ENCODE peak calls at places on chromosomes 5 and 9, in seven cellular contexts. One of them, this sample, is unnamed.

GRCh38 chr5:68345166-68345565 is 129.6 kb downstream of the PIK3R1 start:
- DNase-seq in GM10248: no peak
- DNase-seq in transverse colon: no peak
- DNase-seq in endothelial cell: no peak
- DNase-seq in IMR-90: peak; percentile 21
- DNase-seq in HFFc6: no peak
- DNase-seq in colonic mucosa: no peak
- DNase-seq in this sample: no peak

GRCh38 chr5:155587458-155587857 is 573.9 kb downstream of the KIF4B start:
- DNase-seq in endothelial cell: no peak
- DNase-seq in colonic mucosa: no peak
- DNase-seq in HFFc6: no peak
- DNase-seq in IMR-90: no peak
- DNase-seq in GM10248: no peak
- DNase-seq in transverse colon: no peak
- DNase-seq in this sample: no peak

GRCh38 chr5:35758151-35758724 is 98.5 kb upstream of the IL7R start:
- DNase-seq in transverse colon: no peak
- DNase-seq in HFFc6: no peak
- DNase-seq in GM10248: no peak
- DNase-seq in colonic mucosa: no peak
- DNase-seq in endothelial cell: no peak
- DNase-seq in IMR-90: no peak
- DNase-seq in this sample: no peak

GRCh38 chr9:976258-976804 is at the start of gene DMRT3:
- DNase-seq in IMR-90: no peak
- DNase-seq in GM10248: no peak
- DNase-seq in colonic mucosa: no peak
- DNase-seq in HFFc6: no peak
- DNase-seq in transverse colon: no peak
- DNase-seq in endothelial cell: peak; percentile 36
- DNase-seq in this sample: peak; percentile 39

GRCh38 chr9:3235497-3235896 is 290.3 kb downstream of the RFX3 start:
- DNase-seq in HFFc6: no peak
- DNase-seq in IMR-90: no peak
- DNase-seq in transverse colon: no peak
- DNase-seq in endothelial cell: no peak
- DNase-seq in GM10248: no peak
- DNase-seq in colonic mucosa: no peak
- DNase-seq in this sample: no peak

GRCh38 chr5:150672237-150672883 is 11.3 kb downstream of the MYOZ3 start:
- DNase-seq in colonic mucosa: peak; percentile 52
- DNase-seq in endothelial cell: peak; percentile 64
- DNase-seq in transverse colon: no peak
- DNase-seq in IMR-90: no peak
- DNase-seq in GM10248: no peak
- DNase-seq in HFFc6: no peak
- DNase-seq in this sample: peak; percentile 56

GRCh38 chr9:715743-716400 is 125.6 kb upstream of the DMRT1 start:
- DNase-seq in IMR-90: peak; percentile 68
- DNase-seq in transverse colon: no peak
- DNase-seq in colonic mucosa: no peak
- DNase-seq in HFFc6: peak; percentile 28
- DNase-seq in endothelial cell: no peak
- DNase-seq in GM10248: no peak
- DNase-seq in this sample: no peak

GRCh38 chr9:113636693-113637092 is 173.2 kb downstream of the RGS3 start:
- DNase-seq in IMR-90: no peak
- DNase-seq in HFFc6: no peak
- DNase-seq in GM10248: no peak
- DNase-seq in transverse colon: no peak
- DNase-seq in colonic mucosa: no peak
- DNase-seq in endothelial cell: no peak
- DNase-seq in this sample: no peak

GRCh38 chr5:158154226-158155005 is 295.5 kb upstream of the CLINT1 start:
- DNase-seq in transverse colon: no peak
- DNase-seq in endothelial cell: no peak
- DNase-seq in IMR-90: peak; percentile 50
- DNase-seq in colonic mucosa: no peak
- DNase-seq in GM10248: no peak
- DNase-seq in HFFc6: no peak
- DNase-seq in this sample: no peak

GRCh38 chr9:70696694-70697335 is 282.4 kb upstream of the KLF9 start:
- DNase-seq in transverse colon: no peak
- DNase-seq in colonic mucosa: no peak
- DNase-seq in endothelial cell: no peak
- DNase-seq in HFFc6: no peak
- DNase-seq in IMR-90: no peak
- DNase-seq in GM10248: no peak
- DNase-seq in this sample: no peak

GRCh38 chr5:173592050-173592669 is 24.3 kb downstream of the BOD1 start:
- DNase-seq in GM10248: no peak
- DNase-seq in colonic mucosa: no peak
- DNase-seq in transverse colon: no peak
- DNase-seq in endothelial cell: peak; percentile 14
- DNase-seq in IMR-90: no peak
- DNase-seq in HFFc6: no peak
- DNase-seq in this sample: no peak

GRCh38 chr9:129174724-129175514 is 3.1 kb downstream of the IER5L start:
- DNase-seq in colonic mucosa: peak; percentile 83
- DNase-seq in endothelial cell: peak; percentile 66
- DNase-seq in HFFc6: peak; percentile 76
- DNase-seq in GM10248: no peak
- DNase-seq in transverse colon: peak; percentile 80
- DNase-seq in IMR-90: peak; percentile 90
- DNase-seq in this sample: peak; percentile 59

GRCh38 chr9:96100385-96100978 is 201.5 kb downstream of the HSD17B3 start:
- DNase-seq in transverse colon: no peak
- DNase-seq in HFFc6: no peak
- DNase-seq in colonic mucosa: no peak
- DNase-seq in endothelial cell: no peak
- DNase-seq in GM10248: no peak
- DNase-seq in IMR-90: no peak
- DNase-seq in this sample: no peak

GRCh38 chr9:111949919-111950318 is 53.3 kb downstream of the UGCG start:
- DNase-seq in GM10248: no peak
- DNase-seq in IMR-90: peak; percentile 55
- DNase-seq in HFFc6: peak; percentile 32
- DNase-seq in colonic mucosa: no peak
- DNase-seq in transverse colon: no peak
- DNase-seq in endothelial cell: no peak
- DNase-seq in this sample: no peak

GRCh38 chr5:125409496-125410351 is 663.3 kb upstream of the ZNF608 start:
- DNase-seq in GM10248: no peak
- DNase-seq in transverse colon: no peak
- DNase-seq in IMR-90: peak; percentile 7
- DNase-seq in HFFc6: peak; percentile 2
- DNase-seq in endothelial cell: no peak
- DNase-seq in colonic mucosa: peak; percentile 20
- DNase-seq in this sample: no peak

GRCh38 chr9:34961574-34962480 is 3.7 kb downstream of the PHF24 start:
- DNase-seq in HFFc6: peak; percentile 18
- DNase-seq in IMR-90: peak; percentile 80
- DNase-seq in colonic mucosa: no peak
- DNase-seq in GM10248: no peak
- DNase-seq in endothelial cell: no peak
- DNase-seq in transverse colon: no peak
- DNase-seq in this sample: no peak

GRCh38 chr9:16709936-16710335 is 160.5 kb downstream of the BNC2 start:
- DNase-seq in transverse colon: no peak
- DNase-seq in IMR-90: no peak
- DNase-seq in colonic mucosa: no peak
- DNase-seq in GM10248: no peak
- DNase-seq in HFFc6: no peak
- DNase-seq in endothelial cell: no peak
- DNase-seq in this sample: no peak

GRCh38 chr9:32430720-32431119 is 46.3 kb downstream of the ACO1 start:
- DNase-seq in GM10248: no peak
- DNase-seq in HFFc6: peak; percentile 62
- DNase-seq in IMR-90: peak; percentile 73
- DNase-seq in colonic mucosa: no peak
- DNase-seq in endothelial cell: no peak
- DNase-seq in transverse colon: no peak
- DNase-seq in this sample: no peak

GRCh38 chr5:78829811-78830499 is 155.2 kb downstream of the ARSB start:
- DNase-seq in colonic mucosa: peak; percentile 30
- DNase-seq in endothelial cell: no peak
- DNase-seq in transverse colon: peak; percentile 13
- DNase-seq in HFFc6: no peak
- DNase-seq in IMR-90: peak; percentile 25
- DNase-seq in GM10248: no peak
- DNase-seq in this sample: no peak

GRCh38 chr5:164967354-164967753 is 1461.9 kb downstream of the MAT2B start:
- DNase-seq in colonic mucosa: no peak
- DNase-seq in HFFc6: no peak
- DNase-seq in GM10248: no peak
- DNase-seq in transverse colon: no peak
- DNase-seq in IMR-90: no peak
- DNase-seq in endothelial cell: no peak
- DNase-seq in this sample: no peak

DNA sequence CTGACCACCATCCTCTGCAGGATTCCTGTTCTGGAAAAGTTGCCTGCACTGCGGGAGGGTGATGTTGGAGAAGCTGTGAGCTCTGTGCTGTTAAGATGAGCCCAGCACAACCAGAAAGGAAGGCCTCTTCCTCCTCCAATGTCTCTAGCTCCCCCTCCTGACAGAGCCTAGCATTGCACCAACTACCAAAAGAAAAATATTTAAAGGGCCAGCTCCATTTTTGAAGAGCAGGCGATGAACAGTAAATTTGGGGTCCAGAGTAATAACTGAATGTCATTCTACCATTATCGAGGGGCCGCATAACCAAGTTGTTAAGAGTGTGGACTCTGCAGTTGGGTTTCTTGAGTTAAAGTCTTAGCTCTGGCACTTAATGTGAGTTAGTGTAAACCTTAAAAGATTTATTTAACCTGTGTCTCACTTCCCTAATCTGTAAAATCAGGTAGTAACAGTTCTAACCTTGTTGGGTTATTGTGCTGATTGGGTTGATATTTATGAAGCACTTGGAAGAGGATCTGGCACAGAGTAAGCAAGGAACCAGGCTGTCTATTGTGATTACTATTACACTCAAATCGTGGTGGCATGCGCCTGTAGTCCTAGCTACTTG is 3.9 kb downstream of the TEX53 start:
- DNase-seq in GM10248: peak; percentile 77
- DNase-seq in IMR-90: peak; percentile 79
- DNase-seq in HFFc6: peak; percentile 74
- DNase-seq in transverse colon: peak; percentile 84
- DNase-seq in colonic mucosa: peak; percentile 86
- DNase-seq in endothelial cell: peak; percentile 84
- DNase-seq in this sample: peak; percentile 82
- TF ChIP-seq CTCF in GM10248: peak; percentile 88
- TF ChIP-seq CTCF in IMR-90: peak; percentile 98
- TF ChIP-seq CTCF in HFFc6: peak; percentile 95
- TF ChIP-seq CTCF in transverse colon: peak; percentile 91
- TF ChIP-seq CTCF in colonic mucosa: peak; percentile 93
- TF ChIP-seq CTCF in endothelial cell: peak; percentile 86
- TF ChIP-seq CTCF in this sample: peak; percentile 88

GRCh38 chr5:168339151-168340140 is 48.0 kb downstream of the WWC1 start:
- DNase-seq in endothelial cell: no peak
- DNase-seq in IMR-90: no peak
- DNase-seq in colonic mucosa: no peak
- DNase-seq in transverse colon: no peak
- DNase-seq in GM10248: no peak
- DNase-seq in HFFc6: no peak
- DNase-seq in this sample: no peak
- TF ChIP-seq CTCF in endothelial cell: no peak
- TF ChIP-seq CTCF in IMR-90: no peak
- TF ChIP-seq CTCF in colonic mucosa: no peak
- TF ChIP-seq CTCF in transverse colon: no peak
- TF ChIP-seq CTCF in GM10248: no peak
- TF ChIP-seq CTCF in HFFc6: no peak
- TF ChIP-seq CTCF in this sample: no peak

GRCh38 chr5:40679998-40680681 is 425 bp downstream of the PTGER4 start:
- DNase-seq in GM10248: peak; percentile 10
- DNase-seq in endothelial cell: no peak
- DNase-seq in colonic mucosa: peak; percentile 53
- DNase-seq in transverse colon: peak; percentile 36
- DNase-seq in HFFc6: no peak
- DNase-seq in IMR-90: no peak
- DNase-seq in this sample: no peak

GRCh38 chr5:40679071-40679997 is at the start of gene PTGER4:
- DNase-seq in colonic mucosa: peak; percentile 98
- DNase-seq in endothelial cell: peak; percentile 93
- DNase-seq in IMR-90: peak; percentile 86
- DNase-seq in GM10248: peak; percentile 87
- DNase-seq in HFFc6: peak; percentile 78
- DNase-seq in transverse colon: peak; percentile 97
- DNase-seq in this sample: peak; percentile 89

GRCh38 chr5:40681351-40682311 is 1.9 kb downstream of the PTGER4 start:
- DNase-seq in endothelial cell: no peak
- DNase-seq in GM10248: peak; percentile 19
- DNase-seq in transverse colon: peak; percentile 45
- DNase-seq in HFFc6: no peak
- DNase-seq in IMR-90: no peak
- DNase-seq in colonic mucosa: peak; percentile 61
- DNase-seq in this sample: peak; percentile 40

GRCh38 chr5:40682431-40683017 is 2.8 kb downstream of the PTGER4 start:
- DNase-seq in endothelial cell: no peak
- DNase-seq in IMR-90: peak; percentile 48
- DNase-seq in transverse colon: no peak
- DNase-seq in HFFc6: no peak
- DNase-seq in colonic mucosa: peak; percentile 36
- DNase-seq in GM10248: no peak
- DNase-seq in this sample: no peak

GRCh38 chr5:40680741-40681350 is 1.1 kb downstream of the PTGER4 start:
- DNase-seq in IMR-90: no peak
- DNase-seq in HFFc6: no peak
- DNase-seq in transverse colon: peak; percentile 44
- DNase-seq in GM10248: peak; percentile 22
- DNase-seq in colonic mucosa: peak; percentile 60
- DNase-seq in endothelial cell: no peak
- DNase-seq in this sample: peak; percentile 42
- TF ChIP-seq CTCF in IMR-90: peak; percentile 16
- TF ChIP-seq CTCF in HFFc6: peak; percentile 53
- TF ChIP-seq CTCF in transverse colon: peak; percentile 40
- TF ChIP-seq CTCF in GM10248: no peak
- TF ChIP-seq CTCF in colonic mucosa: no peak
- TF ChIP-seq CTCF in endothelial cell: peak; percentile 5
- TF ChIP-seq CTCF in this sample: no peak

GRCh38 chr5:179827684-179828083 is 7.0 kb downstream of the SQSTM1 start:
- DNase-seq in GM10248: no peak
- DNase-seq in endothelial cell: no peak
- DNase-seq in transverse colon: peak; percentile 79
- DNase-seq in IMR-90: peak; percentile 73
- DNase-seq in colonic mucosa: peak; percentile 83
- DNase-seq in HFFc6: peak; percentile 70
- DNase-seq in this sample: peak; percentile 24
- TF ChIP-seq CTCF in GM10248: no peak
- TF ChIP-seq CTCF in endothelial cell: no peak
- TF ChIP-seq CTCF in transverse colon: no peak
- TF ChIP-seq CTCF in IMR-90: peak; percentile 12
- TF ChIP-seq CTCF in colonic mucosa: peak; percentile 14
- TF ChIP-seq CTCF in HFFc6: peak; percentile 32
- TF ChIP-seq CTCF in this sample: no peak

This sample was measured in GM13976.